ENCODE peak calls at places on chromosomes 12 and 14, in four cellular contexts. P is SK-N-MC, L is suprapubic skin, B is spleen. C is an unnamed sample.

GRCh38 chr12:1655225-1655788 is 26.3 kb downstream of the WNT5B start:
- DNase-seq in P (no peak), L (no peak), B (no peak), C (no peak)

GRCh38 chr12:52837781-52838736 is 3.9 kb upstream of the KRT79 start:
- DNase-seq in P (no peak), L (no peak), B (peak; percentile 34), C (no peak)

GRCh38 chr14:105041841-105042765 is 21.2 kb upstream of the CDCA4 start:
- DNase-seq in P (no peak), L (no peak), B (peak; percentile 59), C (no peak)

GRCh38 chr14:21066882-21067502 is 3.1 kb upstream of the ARHGEF40 start:
- DNase-seq in P (no peak), L (no peak), B (no peak), C (no peak)

GRCh38 chr12:105032703-105033357 is 46.7 kb downstream of the NOPCHAP1 start:
- DNase-seq in P (no peak), L (no peak), B (no peak), C (no peak)

GRCh38 chr14:71228711-71229110 is 321.5 kb downstream of the PCNX1 start:
- DNase-seq in P (no peak), L (no peak), B (no peak), C (no peak)

GRCh38 chr14:105075364-105076295 is 10.4 kb upstream of the GPR132 start:
- DNase-seq in P (no peak), L (no peak), B (peak; percentile 91), C (peak; percentile 60)

GRCh38 chr12:66143868-66144267 is 13.3 kb upstream of the LLPH start:
- DNase-seq in P (no peak), L (no peak), B (no peak), C (no peak)

GRCh38 chr14:90382491-90383125 is 14.2 kb upstream of the CALM1 start:
- DNase-seq in P (no peak), L (peak; percentile 91), B (peak; percentile 87), C (no peak)

GRCh38 chr14:100132161-100132902 is 27.1 kb downstream of the DEGS2 start:
- DNase-seq in P (no peak), L (no peak), B (no peak), C (peak; percentile 71)

GRCh38 chr14:102316048-102316745 is 3.3 kb upstream of the ZNF839 start:
- DNase-seq in P (no peak), L (no peak), B (peak; percentile 38), C (no peak)

GRCh38 chr12:67943295-67943892 is 45.9 kb upstream of the IFNG-AS1 start:
- DNase-seq in P (no peak), L (no peak), B (no peak), C (peak; percentile 46)

DNA sequence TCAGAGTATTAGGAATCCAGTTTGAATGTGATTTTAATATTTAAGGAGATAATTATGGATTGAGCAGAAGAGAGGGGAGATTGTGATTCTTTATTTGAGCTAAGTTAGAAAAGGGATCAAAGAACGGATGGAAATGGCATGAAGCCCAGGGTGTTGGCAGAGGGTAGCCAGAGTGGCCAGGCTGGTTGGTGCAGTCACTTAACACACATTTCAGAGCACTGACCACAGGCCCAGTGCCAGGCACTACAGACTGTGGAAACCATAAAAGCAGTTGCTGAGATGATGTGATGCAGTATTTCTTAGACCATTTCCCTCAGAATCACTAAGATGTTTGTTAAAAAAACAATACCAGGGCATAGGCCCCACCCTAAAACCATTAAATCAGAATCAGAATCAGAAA is 167.7 kb upstream of the AMIGO2 start:
- DNase-seq in P (no peak), L (no peak), B (no peak), C (peak; percentile 87)
- TF ChIP-seq POLR2AphosphoS5 in P (no peak), L (no peak), B (no peak), C (peak; percentile 56)

GRCh38 chr12:4270016-4270669 is 3.4 kb upstream of the CCND2 start:
- DNase-seq in P (no peak), L (no peak), B (peak; percentile 89), C (no peak)

GRCh38 chr12:4269279-4269991 is 4.1 kb upstream of the CCND2 start:
- DNase-seq in P (no peak), L (no peak), B (peak; percentile 98), C (peak; percentile 84)

GRCh38 chr12:4271433-4272013 is 2.0 kb upstream of the CCND2 start:
- DNase-seq in P (no peak), L (peak; percentile 79), B (no peak), C (peak; percentile 35)

GRCh38 chr12:4272014-4272975 is 1.3 kb upstream of the CCND2 start:
- DNase-seq in P (no peak), L (peak; percentile 86), B (peak; percentile 96), C (peak; percentile 80)

DNA sequence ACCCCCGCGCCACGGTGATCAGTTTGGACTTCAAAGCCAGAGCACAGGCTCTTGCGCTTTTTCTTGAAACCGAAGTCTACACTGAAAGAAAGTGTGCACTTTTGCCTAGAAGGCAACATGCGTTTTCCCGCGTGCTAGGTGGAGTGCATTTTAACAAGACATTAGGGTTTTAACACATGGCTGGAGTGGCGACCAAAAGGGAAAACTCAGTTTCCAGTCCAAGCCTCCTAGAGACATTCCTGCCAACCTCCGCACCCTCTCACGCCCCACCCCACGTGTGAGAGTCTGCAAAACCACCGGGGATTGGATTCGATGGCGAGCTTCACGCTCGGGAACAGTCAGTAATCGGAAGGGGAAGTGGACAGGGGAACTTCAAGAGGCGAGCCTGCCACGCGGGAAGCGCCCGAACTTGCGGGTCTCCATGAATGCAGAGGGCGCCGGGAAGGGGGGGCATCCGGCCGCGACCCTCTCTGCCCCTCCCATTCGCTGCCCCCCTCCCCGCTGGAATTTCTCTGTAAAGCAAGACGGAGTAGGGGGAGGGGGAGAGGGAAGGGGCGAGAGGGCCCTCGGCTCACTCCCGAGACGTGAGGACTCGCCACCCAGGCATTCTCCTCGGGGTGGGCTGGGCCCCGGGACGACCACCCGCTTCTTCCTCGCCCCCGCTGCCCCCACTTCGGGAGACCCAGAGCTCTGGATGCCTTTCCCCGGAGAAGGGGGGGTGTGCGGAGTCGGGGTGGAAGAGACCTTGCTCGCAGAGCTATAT is 2.7 kb upstream of the CCND2 start:
- DNase-seq in P (no peak), L (peak; percentile 85), B (peak; percentile 92), C (peak; percentile 87)
- H3K4me3 ChIP-seq in P (no peak overlapping the region), L (peak overlapping the region; percentile 80), B (peak overlapping the region; percentile 66), C (peak overlapping the region; percentile 74)

DNA sequence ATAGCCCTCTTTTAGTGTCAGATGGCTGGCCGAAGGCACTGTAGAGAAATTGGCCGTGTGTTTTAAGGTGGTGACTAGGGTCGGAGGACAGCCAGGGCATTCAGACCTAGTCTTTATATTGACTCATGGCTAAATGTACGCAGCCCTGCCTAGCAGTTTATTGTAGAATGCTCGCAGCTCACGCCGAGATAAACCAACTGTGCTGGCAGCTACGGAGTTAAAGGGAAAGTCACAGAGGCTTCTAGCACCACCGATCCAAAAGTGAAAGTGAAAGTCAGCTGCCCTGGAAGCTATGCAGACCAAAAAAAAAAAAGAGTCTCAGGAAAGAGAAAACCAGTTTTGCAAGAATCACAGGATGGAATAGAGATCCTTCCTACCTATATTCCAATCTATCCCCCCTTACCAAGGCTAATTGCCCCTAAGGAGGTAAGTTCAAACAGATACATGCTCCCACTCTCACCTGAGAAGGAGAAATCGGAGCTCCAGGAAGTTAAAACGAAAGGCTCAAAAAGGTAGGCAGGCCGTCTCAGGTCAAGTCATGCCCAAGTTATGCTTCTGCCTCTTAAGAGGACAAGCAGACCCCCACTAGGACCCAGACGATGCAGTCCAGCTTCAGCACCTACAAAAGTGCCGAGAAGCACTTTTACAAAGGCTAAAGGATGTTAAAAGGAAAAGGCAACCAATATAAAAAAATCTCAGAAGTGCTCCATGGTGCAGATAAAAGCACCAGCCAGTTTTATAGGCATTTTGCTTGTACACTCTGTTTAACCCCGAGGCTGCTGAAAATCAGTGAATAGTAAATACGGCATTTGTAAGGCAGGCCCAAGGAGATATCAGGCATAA is 24.8 kb downstream of the KLRK1 start:
- DNase-seq in P (no peak), L (no peak), B (peak; percentile 77), C (no peak)
- TF ChIP-seq POLR2AphosphoS5 in P (no peak), L (no peak), B (no peak), C (no peak)

DNA sequence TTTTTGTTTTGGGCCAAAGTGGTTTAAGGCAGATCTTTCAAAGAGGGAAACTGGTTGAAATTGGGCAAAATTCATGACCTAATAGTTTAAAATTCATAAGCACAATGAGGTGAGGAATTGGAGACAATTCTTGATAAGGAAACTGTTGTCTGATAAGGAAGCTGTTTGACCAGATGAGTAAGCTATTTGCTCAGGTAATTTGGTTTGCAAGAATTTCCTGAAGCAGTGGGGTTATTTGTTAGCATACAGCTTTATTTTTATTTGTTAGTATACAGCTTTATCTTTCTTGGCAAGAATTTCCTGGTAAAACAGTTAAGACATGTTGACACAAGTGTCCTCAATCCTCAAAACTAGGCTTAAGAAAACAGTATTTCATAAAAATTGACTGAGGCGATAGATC is 559.0 kb downstream of the GALC start:
- DNase-seq in P (no peak), L (no peak), B (no peak), C (no peak)
- H3K4me3 ChIP-seq in P (no peak overlapping the region), L (no peak overlapping the region), B (no peak overlapping the region), C (no peak overlapping the region)

GRCh38 chr12:102481705-102482104 is 1.3 kb upstream of the IGF1 start:
- DNase-seq in P (no peak), L (no peak), B (no peak), C (no peak)

GRCh38 chr12:102480401-102480800 is at the start of gene IGF1:
- DNase-seq in P (peak; percentile 90), L (no peak), B (no peak), C (no peak)

GRCh38 chr12:102479099-102479887 is 1.1 kb downstream of the IGF1 start:
- DNase-seq in P (peak; percentile 95), L (no peak), B (no peak), C (peak; percentile 24)

GRCh38 chr12:102479984-102480383 is 379 bp downstream of the IGF1 start:
- DNase-seq in P (peak; percentile 65), L (no peak), B (no peak), C (no peak)

DNA sequence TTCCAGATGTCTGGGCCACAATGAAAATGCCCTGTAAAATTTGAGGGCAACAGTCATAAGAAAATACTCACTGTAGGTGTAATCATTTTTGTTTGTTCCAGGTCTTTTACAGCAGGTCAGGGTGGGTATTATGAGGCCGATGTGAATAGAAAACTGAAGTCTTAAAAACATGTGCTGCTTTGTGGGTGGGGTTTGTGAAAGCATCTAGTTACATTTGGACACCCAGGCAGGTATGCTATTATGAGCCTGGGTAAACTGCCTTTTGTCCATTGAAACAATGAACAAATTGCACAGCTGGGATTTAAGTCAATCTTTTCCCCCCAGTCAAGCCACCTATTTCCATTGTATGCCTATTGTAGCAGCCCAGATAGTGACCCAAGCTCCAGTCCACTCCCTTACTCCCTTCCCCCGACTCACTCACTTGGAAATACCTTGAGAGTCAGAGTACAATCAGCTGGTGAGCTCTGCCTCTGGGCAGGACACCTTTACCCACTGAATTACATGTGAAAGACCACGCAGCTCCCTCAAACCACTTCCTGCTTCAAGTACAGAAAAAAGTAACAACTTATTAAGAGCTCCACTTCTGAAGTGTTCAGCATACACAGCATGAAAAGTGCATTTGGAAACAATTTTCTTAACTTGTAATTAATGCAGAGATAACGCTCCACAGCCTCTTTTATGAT is 1.8 kb downstream of the IGF1 start:
- DNase-seq in P (no peak), L (no peak), B (no peak), C (peak; percentile 32)
- TF ChIP-seq POLR2AphosphoS5 in P (no peak), L (no peak), B (no peak), C (no peak)

GRCh38 chr12:93533310-93533709 is 39.2 kb upstream of the SOCS2 start:
- DNase-seq in P (no peak), L (no peak), B (no peak), C (no peak)

GRCh38 chr12:93539821-93540220 is 32.7 kb upstream of the SOCS2 start:
- DNase-seq in P (no peak), L (no peak), B (no peak), C (no peak)

GRCh38 chr12:93536766-93537515 is 35.5 kb upstream of the SOCS2 start:
- DNase-seq in P (no peak), L (no peak), B (no peak), C (no peak)

GRCh38 chr12:93537769-93538168 is 34.7 kb upstream of the SOCS2 start:
- DNase-seq in P (no peak), L (no peak), B (no peak), C (no peak)

GRCh38 chr12:93536111-93536765 is 36.2 kb upstream of the SOCS2 start:
- DNase-seq in P (no peak), L (no peak), B (no peak), C (no peak)
- H3K4me3 ChIP-seq in P (no peak overlapping the region), L (no peak overlapping the region), B (no peak overlapping the region), C (no peak overlapping the region)

C was measured in upper lobe of left lung.